ENCODE peak calls at places on chromosome 15, in six cellular contexts. R, J, O, I, Z and M are unnamed samples.

GRCh38 chr15:57780461-57780860 is 73.9 kb downstream of the POLR2M start:
- DNase-seq in R (no peak), J (no peak), O (no peak), Z (no peak), I (no peak), M (no peak)

GRCh38 chr15:84911879-84912660 is 27.6 kb downstream of the SLC28A1 start:
- DNase-seq in I (peak; percentile 69), Z (no peak), J (peak; percentile 42), O (peak; percentile 100), R (no peak), M (no peak)

GRCh38 chr15:73955851-73956250 is 29.6 kb downstream of the LOXL1 start:
- DNase-seq in R (no peak), Z (no peak), O (no peak), J (no peak), I (no peak), M (no peak)

GRCh38 chr15:60580650-60581415 is 101.9 kb upstream of the ICE2 start:
- DNase-seq in I (no peak), O (no peak), R (no peak), Z (no peak), J (no peak), M (no peak)

GRCh38 chr15:67253517-67254237 is 784 bp downstream of the AAGAB start:
- DNase-seq in Z (no peak), O (peak; percentile 28), R (no peak), I (no peak), J (peak; percentile 18), M (no peak)

GRCh38 chr15:65653341-65653740 is 31.6 kb downstream of the SLC24A1 start:
- DNase-seq in I (no peak), J (no peak), Z (no peak), O (peak; percentile 33), R (no peak), M (no peak)

GRCh38 chr15:26453914-26454313 is 319.0 kb downstream of the GABRB3 start:
- DNase-seq in R (no peak), I (no peak), Z (no peak), O (no peak), J (no peak), M (no peak)

GRCh38 chr15:61182955-61183354 is 46.1 kb downstream of the RORA start:
- DNase-seq in R (no peak), Z (no peak), J (no peak), O (peak; percentile 8), I (no peak), M (no peak)

GRCh38 chr15:70533931-70534742 is 229.2 kb downstream of the UACA start:
- DNase-seq in I (no peak), Z (no peak), J (no peak), R (no peak), O (no peak), M (no peak)

GRCh38 chr15:81225161-81225671 is 28.5 kb downstream of the IL16 start:
- DNase-seq in R (no peak), Z (no peak), O (peak; percentile 6), I (no peak), J (peak; percentile 10), M (no peak)

GRCh38 chr15:63019539-63020109 is 22.9 kb upstream of the TPM1 start:
- DNase-seq in Z (no peak), O (peak; percentile 78), J (no peak), I (no peak), R (no peak), M (no peak)

GRCh38 chr15:48388937-48389309 is 57.7 kb downstream of the DUT start:
- DNase-seq in O (no peak), Z (no peak), J (no peak), R (no peak), I (no peak), M (no peak)